ENCODE peak calls at places on chromosome X, in nine cellular contexts. One of them, this sample, is unnamed.

GRCh38 chrX:15471016-15471415 is 22.1 kb downstream of the PIR start:
- DNase-seq in thoracic aorta: peak
- DNase-seq in Panc1: peak
- DNase-seq in hepatocyte: peak
- DNase-seq in CD8-positive, alpha-beta T cell: peak
- DNase-seq in HCT116: peak
- DNase-seq in foreskin fibroblast: peak
- DNase-seq in AG09309: no peak
- DNase-seq in AG04450: no peak
- DNase-seq in this sample: peak

GRCh38 chrX:11380187-11380586 is 87.0 kb downstream of the AMELX start:
- DNase-seq in Panc1: no peak
- DNase-seq in thoracic aorta: no peak
- DNase-seq in AG04450: no peak
- DNase-seq in CD8-positive, alpha-beta T cell: no peak
- DNase-seq in AG09309: no peak
- DNase-seq in HCT116: no peak
- DNase-seq in hepatocyte: no peak
- DNase-seq in foreskin fibroblast: peak
- DNase-seq in this sample: peak

GRCh38 chrX:70476166-70476933 is 31.7 kb downstream of the DLG3 start:
- DNase-seq in AG04450: no peak
- DNase-seq in HCT116: no peak
- DNase-seq in thoracic aorta: no peak
- DNase-seq in CD8-positive, alpha-beta T cell: no peak
- DNase-seq in Panc1: no peak
- DNase-seq in foreskin fibroblast: no peak
- DNase-seq in hepatocyte: no peak
- DNase-seq in AG09309: no peak
- DNase-seq in this sample: no peak

GRCh38 chrX:34546366-34546765 is 110.7 kb downstream of the TMEM47 start:
- DNase-seq in HCT116: no peak
- DNase-seq in AG04450: no peak
- DNase-seq in hepatocyte: no peak
- DNase-seq in AG09309: no peak
- DNase-seq in foreskin fibroblast: no peak
- DNase-seq in CD8-positive, alpha-beta T cell: no peak
- DNase-seq in Panc1: no peak
- DNase-seq in thoracic aorta: no peak
- DNase-seq in this sample: no peak

GRCh38 chrX:25755179-25755578 is 383.0 kb upstream of the MAGEB18 start:
- DNase-seq in hepatocyte: no peak
- DNase-seq in thoracic aorta: no peak
- DNase-seq in Panc1: no peak
- DNase-seq in HCT116: no peak
- DNase-seq in AG09309: no peak
- DNase-seq in CD8-positive, alpha-beta T cell: no peak
- DNase-seq in foreskin fibroblast: no peak
- DNase-seq in AG04450: no peak
- DNase-seq in this sample: no peak

GRCh38 chrX:14616301-14616700 is 87.0 kb downstream of the GLRA2 start:
- DNase-seq in Panc1: no peak
- DNase-seq in AG09309: no peak
- DNase-seq in HCT116: no peak
- DNase-seq in AG04450: peak
- DNase-seq in CD8-positive, alpha-beta T cell: no peak
- DNase-seq in foreskin fibroblast: no peak
- DNase-seq in hepatocyte: no peak
- DNase-seq in thoracic aorta: no peak
- DNase-seq in this sample: peak

GRCh38 chrX:153492543-153492942 is 2.2 kb upstream of the BGN start:
- DNase-seq in CD8-positive, alpha-beta T cell: no peak
- DNase-seq in HCT116: no peak
- DNase-seq in foreskin fibroblast: no peak
- DNase-seq in AG04450: no peak
- DNase-seq in Panc1: no peak
- DNase-seq in AG09309: no peak
- DNase-seq in hepatocyte: no peak
- DNase-seq in thoracic aorta: no peak
- DNase-seq in this sample: no peak

GRCh38 chrX:136166221-136166855 is 19.0 kb downstream of the FHL1 start:
- DNase-seq in CD8-positive, alpha-beta T cell: no peak
- DNase-seq in HCT116: no peak
- DNase-seq in AG04450: no peak
- DNase-seq in hepatocyte: peak
- DNase-seq in foreskin fibroblast: peak
- DNase-seq in Panc1: no peak
- DNase-seq in AG09309: peak
- DNase-seq in thoracic aorta: no peak
- DNase-seq in this sample: peak

GRCh38 chrX:31232506-31232905 is 160.7 kb upstream of the FTHL17 start:
- DNase-seq in hepatocyte: no peak
- DNase-seq in foreskin fibroblast: no peak
- DNase-seq in Panc1: no peak
- DNase-seq in AG04450: no peak
- DNase-seq in HCT116: no peak
- DNase-seq in CD8-positive, alpha-beta T cell: no peak
- DNase-seq in AG09309: no peak
- DNase-seq in thoracic aorta: no peak
- DNase-seq in this sample: no peak

GRCh38 chrX:11499076-11500044 is 166.4 kb downstream of the ARHGAP6 start:
- DNase-seq in Panc1: no peak
- DNase-seq in foreskin fibroblast: peak
- DNase-seq in thoracic aorta: no peak
- DNase-seq in hepatocyte: peak
- DNase-seq in HCT116: no peak
- DNase-seq in AG09309: peak
- DNase-seq in AG04450: peak
- DNase-seq in CD8-positive, alpha-beta T cell: no peak
- DNase-seq in this sample: peak

GRCh38 chrX:76420237-76420636 is 7.3 kb upstream of the MAGEE1 start:
- DNase-seq in CD8-positive, alpha-beta T cell: no peak
- DNase-seq in foreskin fibroblast: no peak
- DNase-seq in Panc1: no peak
- DNase-seq in AG09309: no peak
- DNase-seq in thoracic aorta: no peak
- DNase-seq in AG04450: no peak
- DNase-seq in HCT116: no peak
- DNase-seq in hepatocyte: no peak
- DNase-seq in this sample: no peak

GRCh38 chrX:1394731-1395501 is 3.0 kb upstream of the SLC25A6 start:
- DNase-seq in AG09309: no peak
- DNase-seq in hepatocyte: no peak
- DNase-seq in foreskin fibroblast: no peak
- DNase-seq in HCT116: no peak
- DNase-seq in CD8-positive, alpha-beta T cell: no peak
- DNase-seq in thoracic aorta: no peak
- DNase-seq in Panc1: no peak
- DNase-seq in AG04450: no peak
- DNase-seq in this sample: peak

DNA sequence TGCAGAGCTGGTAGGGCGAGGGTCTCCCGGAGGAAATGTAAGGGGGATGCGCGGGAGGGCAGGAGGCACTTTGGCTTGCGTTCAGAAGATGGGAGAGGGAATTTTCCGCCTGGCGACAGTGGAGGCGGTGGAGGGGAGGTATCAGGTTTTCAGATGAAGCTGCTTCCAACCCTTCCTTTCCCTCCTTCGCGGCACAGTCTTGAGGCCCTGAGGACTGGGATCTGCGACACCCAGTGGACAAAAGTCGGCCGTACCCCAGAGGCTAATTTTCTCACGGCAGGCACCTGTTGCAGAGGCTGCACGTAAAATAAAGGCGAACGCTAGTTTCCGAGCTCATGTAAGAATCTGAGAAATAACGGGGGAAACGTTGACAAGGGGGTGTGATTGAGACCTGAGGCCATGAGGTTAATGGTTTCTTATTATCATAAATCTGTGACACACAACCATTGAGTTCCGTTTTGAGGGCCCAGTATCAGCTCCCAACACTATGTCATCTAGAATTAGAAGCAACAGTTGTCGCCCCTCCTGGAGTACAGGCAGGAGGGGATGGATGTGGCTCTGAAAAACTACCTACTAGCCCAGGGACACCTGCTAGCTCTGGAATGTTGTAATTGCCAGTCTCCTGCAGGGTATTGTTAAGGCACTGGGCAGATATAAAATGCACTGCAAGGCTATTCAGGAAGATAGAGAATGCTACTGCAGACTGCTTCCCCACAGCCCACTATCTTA is 1.1 kb downstream of the ZCCHC18 start:
- DNase-seq in CD8-positive, alpha-beta T cell: no peak
- DNase-seq in hepatocyte: peak
- DNase-seq in Panc1: no peak
- DNase-seq in HCT116: no peak
- DNase-seq in AG04450: no peak
- DNase-seq in foreskin fibroblast: peak
- DNase-seq in thoracic aorta: no peak
- DNase-seq in AG09309: no peak
- DNase-seq in this sample: peak
- TF ChIP-seq CTCF in CD8-positive, alpha-beta T cell: peak
- TF ChIP-seq CTCF in hepatocyte: peak
- TF ChIP-seq CTCF in Panc1: peak
- TF ChIP-seq CTCF in HCT116: no peak
- TF ChIP-seq CTCF in AG04450: peak
- TF ChIP-seq CTCF in foreskin fibroblast: peak
- TF ChIP-seq CTCF in thoracic aorta: peak
- TF ChIP-seq CTCF in AG09309: peak
- TF ChIP-seq CTCF in this sample: peak

GRCh38 chrX:57595381-57595811 is 3.6 kb downstream of the ZXDB start:
- DNase-seq in thoracic aorta: no peak
- DNase-seq in HCT116: no peak
- DNase-seq in hepatocyte: no peak
- DNase-seq in AG09309: peak
- DNase-seq in Panc1: no peak
- DNase-seq in CD8-positive, alpha-beta T cell: no peak
- DNase-seq in AG04450: peak
- DNase-seq in foreskin fibroblast: no peak
- DNase-seq in this sample: peak
- H3K4me3 ChIP-seq in thoracic aorta: peak
- H3K4me3 ChIP-seq in HCT116: no peak
- H3K4me3 ChIP-seq in hepatocyte: no peak
- H3K4me3 ChIP-seq in AG09309: no peak
- H3K4me3 ChIP-seq in Panc1: peak
- H3K4me3 ChIP-seq in CD8-positive, alpha-beta T cell: no peak
- H3K4me3 ChIP-seq in AG04450: peak
- H3K4me3 ChIP-seq in foreskin fibroblast: peak
- H3K4me3 ChIP-seq in this sample: no peak

GRCh38 chrX:126770179-126770578 is 49.4 kb upstream of the PRR32 start:
- DNase-seq in HCT116: no peak
- DNase-seq in thoracic aorta: no peak
- DNase-seq in AG04450: no peak
- DNase-seq in hepatocyte: peak
- DNase-seq in CD8-positive, alpha-beta T cell: no peak
- DNase-seq in AG09309: no peak
- DNase-seq in foreskin fibroblast: no peak
- DNase-seq in Panc1: peak
- DNase-seq in this sample: no peak
- TF ChIP-seq CTCF in HCT116: no peak
- TF ChIP-seq CTCF in thoracic aorta: peak
- TF ChIP-seq CTCF in AG04450: no peak
- TF ChIP-seq CTCF in hepatocyte: peak
- TF ChIP-seq CTCF in CD8-positive, alpha-beta T cell: no peak
- TF ChIP-seq CTCF in AG09309: no peak
- TF ChIP-seq CTCF in foreskin fibroblast: no peak
- TF ChIP-seq CTCF in Panc1: peak
- TF ChIP-seq CTCF in this sample: no peak

GRCh38 chrX:37407736-37408135 is 58.6 kb downstream of the PRRG1 start:
- DNase-seq in Panc1: no peak
- DNase-seq in thoracic aorta: no peak
- DNase-seq in AG04450: no peak
- DNase-seq in foreskin fibroblast: no peak
- DNase-seq in hepatocyte: no peak
- DNase-seq in HCT116: no peak
- DNase-seq in AG09309: no peak
- DNase-seq in CD8-positive, alpha-beta T cell: no peak
- DNase-seq in this sample: no peak
- H3K4me3 ChIP-seq in Panc1: no peak
- H3K4me3 ChIP-seq in thoracic aorta: no peak
- H3K4me3 ChIP-seq in AG04450: no peak
- H3K4me3 ChIP-seq in foreskin fibroblast: no peak
- H3K4me3 ChIP-seq in hepatocyte: no peak
- H3K4me3 ChIP-seq in HCT116: no peak
- H3K4me3 ChIP-seq in AG09309: no peak
- H3K4me3 ChIP-seq in CD8-positive, alpha-beta T cell: no peak
- H3K4me3 ChIP-seq in this sample: no peak